ENCODE peak calls at places on chromosomes 5 and 9, in four cellular contexts. I is lower lobe of right lung, M is foreskin fibroblast, X is neural crest cell. W is an unnamed sample.

GRCh38 chr9:130944510-130945058 is 5.5 kb upstream of the FIBCD1 start:
- DNase-seq in X (no peak), M (no peak), I (no peak), W (no peak)

GRCh38 chr5:57940879-57941278 is 458.3 kb upstream of the ACTBL2 start:
- DNase-seq in X (no peak), I (no peak), M (no peak), W (no peak)

GRCh38 chr5:92561362-92562006 is 1019.5 kb downstream of the NR2F1-AS1 start:
- DNase-seq in I (no peak), M (no peak), X (no peak), W (no peak)

GRCh38 chr5:142296914-142297417 is 27.9 kb downstream of the SPRY4 start:
- DNase-seq in I (no peak), X (no peak), M (no peak), W (peak; percentile 57)

GRCh38 chr5:11890777-11891176 is 13.5 kb downstream of the CTNND2 start:
- DNase-seq in M (no peak), I (no peak), X (no peak), W (no peak)

GRCh38 chr5:73624888-73625287 is 1.1 kb upstream of the ARHGEF28 start:
- DNase-seq in X (no peak), I (no peak), M (no peak), W (no peak)

GRCh38 chr9:21710792-21711191 is 91.6 kb upstream of the MTAP start:
- DNase-seq in M (no peak), I (no peak), X (no peak), W (no peak)

GRCh38 chr9:70003786-70004185 is 39.9 kb upstream of the MAMDC2 start:
- DNase-seq in X (no peak), M (peak; percentile 62), I (no peak), W (peak; percentile 24)

GRCh38 chr5:157076558-157076957 is 17.6 kb upstream of the HAVCR1 start:
- DNase-seq in I (no peak), M (no peak), X (no peak), W (peak; percentile 73)

GRCh38 chr5:32836176-32836575 is 125.1 kb downstream of the NPR3 start:
- DNase-seq in M (no peak), X (no peak), I (no peak), W (no peak)

W was measured in fibroblast of gingiva.